ENCODE peak calls at places on chromosomes 11 and 22, in six cellular contexts. R, S, C, V, Y and X are unnamed samples.

GRCh38 chr22:27843441-27843840 is 41.9 kb upstream of the MN1 start:
- DNase-seq in R (no peak), S (no peak), C (no peak), V (no peak), Y (no peak), X (no peak)

GRCh38 chr11:72814831-72815618 is 814 bp downstream of the ATG16L2 start:
- DNase-seq in R (peak), S (peak), C (peak), V (peak), Y (no peak), X (no peak)

GRCh38 chr22:45427114-45427513 is 13.6 kb downstream of the RIBC2 start:
- DNase-seq in R (no peak), S (no peak), C (no peak), V (no peak), Y (no peak), X (no peak)

GRCh38 chr22:26570126-26570525 is 19.8 kb downstream of the TPST2 start:
- DNase-seq in R (no peak), S (no peak), C (no peak), V (no peak), Y (no peak), X (no peak)

GRCh38 chr11:16603245-16603644 is 135.2 kb upstream of the C11orf58 start:
- DNase-seq in R (no peak), S (no peak), C (no peak), V (no peak), Y (no peak), X (no peak)

GRCh38 chr22:35462558-35463230 is 62.8 kb downstream of the MCM5 start:
- DNase-seq in R (no peak), S (no peak), C (no peak), V (no peak), Y (no peak), X (no peak)

GRCh38 chr11:66126808-66127555 is 56.9 kb downstream of the PACS1 start:
- DNase-seq in R (no peak), S (no peak), C (peak), V (no peak), Y (no peak), X (peak)

GRCh38 chr11:110430267-110431211 is 791 bp downstream of the FDX1 start:
- DNase-seq in R (no peak), S (peak), C (peak), V (peak), Y (no peak), X (peak)

GRCh38 chr11:8038393-8038792 is 42.6 kb upstream of the TUB start:
- DNase-seq in R (no peak), S (no peak), C (no peak), V (no peak), Y (no peak), X (no peak)